ENCODE peak calls at places on chromosome 21, in four cellular contexts. One of them, this sample, is unnamed.

GRCh38 chr21:36910581-36911307 is 55.7 kb downstream of the HLCS start:
- DNase-seq in amniotic epithelial cell: no peak
- DNase-seq in T follicular helper cell: no peak
- DNase-seq in SJSA1: no peak
- DNase-seq in this sample: no peak

GRCh38 chr21:42465008-42465878 is 30.8 kb downstream of the RSPH1 start:
- DNase-seq in amniotic epithelial cell: no peak
- DNase-seq in T follicular helper cell: no peak
- DNase-seq in SJSA1: no peak
- DNase-seq in this sample: no peak

GRCh38 chr21:46428286-46428685 is 30.4 kb upstream of the DIP2A start:
- DNase-seq in amniotic epithelial cell: no peak
- DNase-seq in T follicular helper cell: no peak
- DNase-seq in SJSA1: no peak
- DNase-seq in this sample: no peak

GRCh38 chr21:45136927-45137611 is 62.7 kb downstream of the ADARB1 start:
- DNase-seq in amniotic epithelial cell: peak; percentile 90
- DNase-seq in T follicular helper cell: peak; percentile 45
- DNase-seq in SJSA1: peak; percentile 88
- DNase-seq in this sample: peak; percentile 32

GRCh38 chr21:41767606-41768370 is 936 bp upstream of the RIPK4 start:
- DNase-seq in amniotic epithelial cell: no peak
- DNase-seq in T follicular helper cell: no peak
- DNase-seq in SJSA1: peak; percentile 61
- DNase-seq in this sample: no peak

GRCh38 chr21:31988492-31989285 is 115.9 kb downstream of the HUNK start:
- DNase-seq in amniotic epithelial cell: no peak
- DNase-seq in T follicular helper cell: no peak
- DNase-seq in SJSA1: no peak
- DNase-seq in this sample: no peak

GRCh38 chr21:20999567-21000169 is 1.5 kb downstream of the NCAM2 start:
- DNase-seq in amniotic epithelial cell: peak; percentile 24
- DNase-seq in T follicular helper cell: no peak
- DNase-seq in SJSA1: peak; percentile 9
- DNase-seq in this sample: no peak

GRCh38 chr21:37264808-37265207 is 2.3 kb downstream of the VPS26C start:
- DNase-seq in amniotic epithelial cell: no peak
- DNase-seq in T follicular helper cell: no peak
- DNase-seq in SJSA1: no peak
- DNase-seq in this sample: no peak

GRCh38 chr21:17711896-17712295 is 99.2 kb upstream of the BTG3 start:
- DNase-seq in amniotic epithelial cell: no peak
- DNase-seq in T follicular helper cell: no peak
- DNase-seq in SJSA1: no peak
- DNase-seq in this sample: no peak

GRCh38 chr21:36122977-36123376 is 11.9 kb upstream of the CBR3 start:
- DNase-seq in amniotic epithelial cell: no peak
- DNase-seq in T follicular helper cell: no peak
- DNase-seq in SJSA1: no peak
- DNase-seq in this sample: no peak

GRCh38 chr21:25176637-25177412 is 430.5 kb downstream of the MRPL39 start:
- DNase-seq in amniotic epithelial cell: no peak
- DNase-seq in T follicular helper cell: no peak
- DNase-seq in SJSA1: peak; percentile 25
- DNase-seq in this sample: no peak